ENCODE peak calls at places on chromosomes 6 and 20, in seven cellular contexts. One of them, this sample, is unnamed.

GRCh38 chr6:129767776-129768490 is 58.0 kb upstream of the ARHGAP18 start:
- DNase-seq in PC-3: no peak
- DNase-seq in brain microvascular endothelial cell: no peak
- DNase-seq in tibial nerve: no peak
- DNase-seq in MM.1S: no peak
- DNase-seq in psoas muscle: no peak
- DNase-seq in adrenal gland: no peak
- DNase-seq in this sample: no peak

GRCh38 chr6:1792989-1793388 is 183.3 kb downstream of the FOXC1 start:
- DNase-seq in psoas muscle: no peak
- DNase-seq in adrenal gland: no peak
- DNase-seq in brain microvascular endothelial cell: no peak
- DNase-seq in MM.1S: peak; percentile 22
- DNase-seq in PC-3: peak; percentile 67
- DNase-seq in tibial nerve: no peak
- DNase-seq in this sample: no peak

GRCh38 chr6:12804967-12805645 is 88.5 kb downstream of the PHACTR1 start:
- DNase-seq in brain microvascular endothelial cell: no peak
- DNase-seq in psoas muscle: no peak
- DNase-seq in MM.1S: no peak
- DNase-seq in adrenal gland: no peak
- DNase-seq in PC-3: no peak
- DNase-seq in tibial nerve: no peak
- DNase-seq in this sample: no peak

GRCh38 chr6:24658573-24659511 is 7.9 kb downstream of the TDP2 start:
- DNase-seq in adrenal gland: no peak
- DNase-seq in psoas muscle: no peak
- DNase-seq in brain microvascular endothelial cell: peak; percentile 20
- DNase-seq in tibial nerve: no peak
- DNase-seq in PC-3: peak; percentile 53
- DNase-seq in MM.1S: no peak
- DNase-seq in this sample: no peak

GRCh38 chr6:1958257-1958656 is 287.1 kb downstream of the GMDS start:
- DNase-seq in psoas muscle: no peak
- DNase-seq in brain microvascular endothelial cell: no peak
- DNase-seq in PC-3: no peak
- DNase-seq in adrenal gland: no peak
- DNase-seq in tibial nerve: no peak
- DNase-seq in MM.1S: no peak
- DNase-seq in this sample: no peak

GRCh38 chr6:46102123-46102522 is 27.7 kb upstream of the ENPP4 start:
- DNase-seq in psoas muscle: no peak
- DNase-seq in PC-3: no peak
- DNase-seq in brain microvascular endothelial cell: no peak
- DNase-seq in adrenal gland: no peak
- DNase-seq in tibial nerve: no peak
- DNase-seq in MM.1S: no peak
- DNase-seq in this sample: no peak

GRCh38 chr6:146297815-146298214 is 245.8 kb upstream of the RAB32 start:
- DNase-seq in adrenal gland: no peak
- DNase-seq in tibial nerve: no peak
- DNase-seq in PC-3: no peak
- DNase-seq in MM.1S: no peak
- DNase-seq in psoas muscle: no peak
- DNase-seq in brain microvascular endothelial cell: no peak
- DNase-seq in this sample: no peak

GRCh38 chr20:47741669-47742345 is 43.5 kb downstream of the SULF2 start:
- DNase-seq in adrenal gland: no peak
- DNase-seq in PC-3: no peak
- DNase-seq in psoas muscle: no peak
- DNase-seq in tibial nerve: no peak
- DNase-seq in MM.1S: no peak
- DNase-seq in brain microvascular endothelial cell: no peak
- DNase-seq in this sample: no peak

GRCh38 chr6:41785254-41785653 is 2.2 kb upstream of the TOMM6 start:
- DNase-seq in adrenal gland: no peak
- DNase-seq in psoas muscle: no peak
- DNase-seq in brain microvascular endothelial cell: no peak
- DNase-seq in PC-3: no peak
- DNase-seq in tibial nerve: no peak
- DNase-seq in MM.1S: no peak
- DNase-seq in this sample: no peak

GRCh38 chr6:41784581-41785171 is 2.8 kb upstream of the TOMM6 start:
- DNase-seq in adrenal gland: no peak
- DNase-seq in MM.1S: no peak
- DNase-seq in brain microvascular endothelial cell: no peak
- DNase-seq in psoas muscle: no peak
- DNase-seq in PC-3: no peak
- DNase-seq in tibial nerve: no peak
- DNase-seq in this sample: no peak

GRCh38 chr6:41781302-41781711 is 725 bp downstream of the PRICKLE4 start:
- DNase-seq in PC-3: peak; percentile 33
- DNase-seq in adrenal gland: no peak
- DNase-seq in tibial nerve: no peak
- DNase-seq in brain microvascular endothelial cell: no peak
- DNase-seq in MM.1S: no peak
- DNase-seq in psoas muscle: no peak
- DNase-seq in this sample: peak; percentile 71

GRCh38 chr6:41780623-41781301 is at the start of gene PRICKLE4:
- DNase-seq in adrenal gland: peak; percentile 78
- DNase-seq in brain microvascular endothelial cell: no peak
- DNase-seq in PC-3: peak; percentile 35
- DNase-seq in MM.1S: no peak
- DNase-seq in psoas muscle: peak; percentile 47
- DNase-seq in tibial nerve: peak; percentile 42
- DNase-seq in this sample: peak; percentile 75

DNA sequence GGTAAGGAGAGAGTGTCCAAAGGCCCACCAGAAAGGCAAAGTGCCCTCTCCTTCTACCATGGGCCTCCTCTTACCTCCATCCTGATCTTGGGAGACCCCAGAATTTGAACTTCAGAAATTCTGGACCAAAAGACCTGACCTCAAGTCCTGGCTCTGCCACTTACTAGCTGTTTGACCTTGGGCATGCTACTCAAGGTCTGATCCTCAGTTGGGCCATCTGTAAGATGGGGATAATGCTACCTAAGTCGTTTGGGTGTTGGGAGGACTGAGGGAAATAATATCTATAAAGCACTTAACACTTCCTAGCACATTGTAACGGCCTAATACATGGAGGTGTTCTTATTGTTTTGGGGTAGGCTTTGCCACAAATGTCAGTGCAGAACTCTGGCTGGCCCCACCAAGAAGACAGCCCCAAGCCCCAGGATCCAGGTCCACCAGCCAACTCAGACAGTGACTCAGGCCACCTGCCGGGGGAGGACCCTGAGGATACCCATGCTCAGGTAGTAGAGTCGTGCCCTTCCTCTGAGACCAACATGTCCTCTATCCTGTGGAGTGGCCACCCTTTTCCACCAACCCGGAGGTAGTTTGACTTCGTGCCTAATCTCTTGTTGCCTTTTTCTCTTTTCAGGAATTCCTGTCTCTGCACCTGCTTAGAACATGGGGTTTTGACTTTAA is 2.7 kb downstream of the PRICKLE4 start:
- DNase-seq in MM.1S: no peak
- DNase-seq in adrenal gland: no peak
- DNase-seq in psoas muscle: no peak
- DNase-seq in brain microvascular endothelial cell: no peak
- DNase-seq in PC-3: no peak
- DNase-seq in tibial nerve: no peak
- DNase-seq in this sample: no peak
- H3K27ac ChIP-seq in MM.1S: no peak overlapping the region
- H3K27ac ChIP-seq in adrenal gland: no peak overlapping the region
- H3K27ac ChIP-seq in psoas muscle: no peak overlapping the region
- H3K27ac ChIP-seq in brain microvascular endothelial cell: no peak overlapping the region
- H3K27ac ChIP-seq in PC-3: no peak overlapping the region
- H3K27ac ChIP-seq in tibial nerve: no peak overlapping the region
- H3K27ac ChIP-seq in this sample: no peak overlapping the region

GRCh38 chr6:31546339-31546961 is at the start of gene ATP6V1G2:
- DNase-seq in MM.1S: peak; percentile 85
- DNase-seq in brain microvascular endothelial cell: peak; percentile 94
- DNase-seq in tibial nerve: peak; percentile 94
- DNase-seq in adrenal gland: peak; percentile 92
- DNase-seq in psoas muscle: peak; percentile 88
- DNase-seq in PC-3: peak; percentile 96
- DNase-seq in this sample: peak; percentile 90

GRCh38 chr6:31544676-31545075 is 1.7 kb downstream of the ATP6V1G2 start:
- DNase-seq in adrenal gland: no peak
- DNase-seq in MM.1S: no peak
- DNase-seq in tibial nerve: no peak
- DNase-seq in psoas muscle: no peak
- DNase-seq in brain microvascular endothelial cell: no peak
- DNase-seq in PC-3: no peak
- DNase-seq in this sample: no peak

GRCh38 chr6:31546962-31547726 is at the start of gene NFKBIL1:
- DNase-seq in MM.1S: peak; percentile 95
- DNase-seq in adrenal gland: peak; percentile 97
- DNase-seq in tibial nerve: peak; percentile 94
- DNase-seq in psoas muscle: peak; percentile 95
- DNase-seq in brain microvascular endothelial cell: peak; percentile 96
- DNase-seq in PC-3: peak; percentile 95
- DNase-seq in this sample: peak; percentile 95

GRCh38 chr6:31543639-31544038 is 1.8 kb upstream of the DDX39B start:
- DNase-seq in MM.1S: no peak
- DNase-seq in tibial nerve: no peak
- DNase-seq in brain microvascular endothelial cell: no peak
- DNase-seq in adrenal gland: no peak
- DNase-seq in PC-3: no peak
- DNase-seq in psoas muscle: no peak
- DNase-seq in this sample: no peak

DNA sequence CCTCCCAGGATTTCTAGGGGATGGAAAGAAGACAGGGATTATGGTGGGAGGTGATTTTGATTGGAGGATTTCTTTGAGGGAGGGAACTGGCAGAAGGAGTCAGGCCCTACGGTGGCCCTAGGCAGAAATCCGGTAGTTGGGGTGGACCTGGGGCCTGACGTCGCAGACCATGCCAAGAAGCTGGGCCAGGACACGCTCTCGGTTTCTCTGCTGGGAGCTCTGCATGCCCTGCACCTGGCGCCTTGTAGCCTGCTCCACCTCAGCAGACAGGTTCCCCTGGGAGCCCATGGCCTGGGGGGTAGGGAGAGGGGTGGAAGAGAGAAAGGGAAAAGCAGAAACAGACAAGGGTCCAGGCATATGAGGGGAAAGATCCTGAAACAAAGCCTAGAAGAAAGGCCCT is 1.1 kb downstream of the ATP6V1G2 start:
- DNase-seq in psoas muscle: no peak
- DNase-seq in adrenal gland: no peak
- DNase-seq in PC-3: no peak
- DNase-seq in brain microvascular endothelial cell: no peak
- DNase-seq in MM.1S: no peak
- DNase-seq in tibial nerve: no peak
- DNase-seq in this sample: no peak
- H3K4me3 ChIP-seq in psoas muscle: no peak overlapping the region
- H3K4me3 ChIP-seq in adrenal gland: no peak overlapping the region
- H3K4me3 ChIP-seq in PC-3: no peak overlapping the region
- H3K4me3 ChIP-seq in brain microvascular endothelial cell: no peak overlapping the region
- H3K4me3 ChIP-seq in MM.1S: no peak overlapping the region
- H3K4me3 ChIP-seq in tibial nerve: no peak overlapping the region
- H3K4me3 ChIP-seq in this sample: no peak overlapping the region

GRCh38 chr6:107624050-107624449 is 134.1 kb downstream of the SOBP start:
- DNase-seq in MM.1S: no peak
- DNase-seq in PC-3: no peak
- DNase-seq in brain microvascular endothelial cell: no peak
- DNase-seq in psoas muscle: no peak
- DNase-seq in adrenal gland: no peak
- DNase-seq in tibial nerve: no peak
- DNase-seq in this sample: no peak

GRCh38 chr6:107618672-107619071 is 128.8 kb downstream of the SOBP start:
- DNase-seq in psoas muscle: no peak
- DNase-seq in MM.1S: no peak
- DNase-seq in PC-3: no peak
- DNase-seq in brain microvascular endothelial cell: no peak
- DNase-seq in tibial nerve: no peak
- DNase-seq in adrenal gland: no peak
- DNase-seq in this sample: no peak

GRCh38 chr6:107622269-107622668 is 132.4 kb downstream of the SOBP start:
- DNase-seq in adrenal gland: no peak
- DNase-seq in psoas muscle: no peak
- DNase-seq in MM.1S: no peak
- DNase-seq in tibial nerve: no peak
- DNase-seq in brain microvascular endothelial cell: no peak
- DNase-seq in PC-3: no peak
- DNase-seq in this sample: no peak

GRCh38 chr6:107620736-107621135 is 130.8 kb downstream of the SOBP start:
- DNase-seq in MM.1S: no peak
- DNase-seq in psoas muscle: no peak
- DNase-seq in adrenal gland: no peak
- DNase-seq in tibial nerve: no peak
- DNase-seq in brain microvascular endothelial cell: no peak
- DNase-seq in PC-3: no peak
- DNase-seq in this sample: no peak

GRCh38 chr6:107621216-107621940 is 131.5 kb downstream of the SOBP start:
- DNase-seq in PC-3: no peak
- DNase-seq in MM.1S: no peak
- DNase-seq in brain microvascular endothelial cell: no peak
- DNase-seq in tibial nerve: no peak
- DNase-seq in adrenal gland: no peak
- DNase-seq in psoas muscle: no peak
- DNase-seq in this sample: no peak
- H3K27ac ChIP-seq in PC-3: no peak overlapping the region
- H3K27ac ChIP-seq in MM.1S: no peak overlapping the region
- H3K27ac ChIP-seq in brain microvascular endothelial cell: no peak overlapping the region
- H3K27ac ChIP-seq in tibial nerve: no peak overlapping the region
- H3K27ac ChIP-seq in adrenal gland: no peak overlapping the region
- H3K27ac ChIP-seq in psoas muscle: no peak overlapping the region
- H3K27ac ChIP-seq in this sample: no peak overlapping the region

GRCh38 chr6:28766426-28766825 is 157.4 kb downstream of the TRIM27 start:
- DNase-seq in PC-3: no peak
- DNase-seq in psoas muscle: no peak
- DNase-seq in MM.1S: no peak
- DNase-seq in adrenal gland: no peak
- DNase-seq in tibial nerve: no peak
- DNase-seq in brain microvascular endothelial cell: no peak
- DNase-seq in this sample: no peak

GRCh38 chr6:28765978-28766351 is 157.8 kb downstream of the TRIM27 start:
- DNase-seq in tibial nerve: no peak
- DNase-seq in brain microvascular endothelial cell: no peak
- DNase-seq in psoas muscle: no peak
- DNase-seq in MM.1S: no peak
- DNase-seq in PC-3: no peak
- DNase-seq in adrenal gland: no peak
- DNase-seq in this sample: no peak

GRCh38 chr6:28767133-28767532 is 156.7 kb downstream of the TRIM27 start:
- DNase-seq in tibial nerve: no peak
- DNase-seq in MM.1S: no peak
- DNase-seq in psoas muscle: no peak
- DNase-seq in PC-3: no peak
- DNase-seq in adrenal gland: no peak
- DNase-seq in brain microvascular endothelial cell: no peak
- DNase-seq in this sample: no peak

GRCh38 chr6:28764014-28764723 is 159.6 kb downstream of the TRIM27 start:
- DNase-seq in tibial nerve: no peak
- DNase-seq in MM.1S: no peak
- DNase-seq in PC-3: no peak
- DNase-seq in psoas muscle: no peak
- DNase-seq in brain microvascular endothelial cell: peak; percentile 20
- DNase-seq in adrenal gland: no peak
- DNase-seq in this sample: no peak

DNA sequence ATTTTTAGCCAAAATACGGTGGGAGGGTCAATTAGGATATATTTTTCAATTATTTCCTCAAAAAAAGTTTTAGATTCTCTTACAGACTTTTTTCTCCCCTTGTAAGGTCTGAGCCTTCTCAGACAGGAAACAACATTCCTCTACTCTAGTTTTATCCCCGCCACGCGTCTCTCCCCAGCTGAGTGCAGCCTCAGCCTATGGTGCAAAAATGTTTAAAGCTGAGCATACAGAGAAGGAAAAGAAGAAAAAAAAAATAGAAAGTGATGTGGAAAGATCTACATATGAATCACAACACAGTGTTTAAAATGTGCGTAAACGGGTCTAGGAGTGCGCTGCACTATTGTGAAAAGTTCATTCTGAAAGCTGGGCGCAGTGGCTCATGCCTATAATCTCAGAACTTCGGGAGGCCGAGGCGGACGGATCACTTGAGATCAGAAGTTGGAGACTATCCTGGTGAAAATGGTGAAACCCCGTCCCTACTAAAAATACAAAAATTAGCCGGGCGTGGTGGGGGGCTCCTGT is 159.0 kb downstream of the TRIM27 start:
- DNase-seq in brain microvascular endothelial cell: no peak
- DNase-seq in psoas muscle: no peak
- DNase-seq in adrenal gland: no peak
- DNase-seq in tibial nerve: no peak
- DNase-seq in MM.1S: no peak
- DNase-seq in PC-3: no peak
- DNase-seq in this sample: no peak
- H3K4me3 ChIP-seq in brain microvascular endothelial cell: no peak overlapping the region
- H3K4me3 ChIP-seq in psoas muscle: no peak overlapping the region
- H3K4me3 ChIP-seq in adrenal gland: no peak overlapping the region
- H3K4me3 ChIP-seq in tibial nerve: no peak overlapping the region
- H3K4me3 ChIP-seq in MM.1S: no peak overlapping the region
- H3K4me3 ChIP-seq in PC-3: peak overlapping the region; percentile 59
- H3K4me3 ChIP-seq in this sample: no peak overlapping the region

This sample was measured in lung.